ENCODE peak calls at places on chromosomes 2 and 18, in four cellular contexts. One of them, this sample, is unnamed.

GRCh38 chr2:24505534-24505933 is 14.5 kb downstream of the NCOA1 start:
- DNase-seq in stomach: no peak
- DNase-seq in breast epithelium: no peak
- DNase-seq in transverse colon: no peak
- DNase-seq in this sample: no peak

GRCh38 chr2:233419626-233420431 is 65.5 kb downstream of the DGKD start:
- DNase-seq in transverse colon: no peak
- DNase-seq in stomach: peak
- DNase-seq in breast epithelium: no peak
- DNase-seq in this sample: no peak

GRCh38 chr2:209416913-209417312 is 6.9 kb upstream of the MAP2 start:
- DNase-seq in stomach: no peak
- DNase-seq in breast epithelium: no peak
- DNase-seq in transverse colon: no peak
- DNase-seq in this sample: no peak

GRCh38 chr2:206804326-206804725 is 38.9 kb downstream of the FASTKD2 start:
- DNase-seq in breast epithelium: no peak
- DNase-seq in stomach: no peak
- DNase-seq in transverse colon: no peak
- DNase-seq in this sample: no peak

GRCh38 chr2:31199206-31199605 is 18.1 kb downstream of the CAPN14 start:
- DNase-seq in transverse colon: no peak
- DNase-seq in stomach: no peak
- DNase-seq in breast epithelium: no peak
- DNase-seq in this sample: no peak

GRCh38 chr2:86790828-86791561 is at the start of gene CD8A:
- DNase-seq in stomach: no peak
- DNase-seq in transverse colon: no peak
- DNase-seq in breast epithelium: no peak
- DNase-seq in this sample: no peak

GRCh38 chr2:225002039-225002655 is 40.1 kb downstream of the DOCK10 start:
- DNase-seq in breast epithelium: no peak
- DNase-seq in transverse colon: peak
- DNase-seq in stomach: peak
- DNase-seq in this sample: no peak

GRCh38 chr2:88159955-88160415 is 10.2 kb upstream of the THNSL2 start:
- DNase-seq in transverse colon: peak
- DNase-seq in breast epithelium: no peak
- DNase-seq in stomach: peak
- DNase-seq in this sample: no peak

GRCh38 chr2:17752281-17752680 is 1.3 kb downstream of the SMC6 start:
- DNase-seq in breast epithelium: no peak
- DNase-seq in stomach: no peak
- DNase-seq in transverse colon: no peak
- DNase-seq in this sample: no peak

GRCh38 chr2:233082934-233083755 is 23.0 kb downstream of the INPP5D start:
- DNase-seq in breast epithelium: peak
- DNase-seq in stomach: no peak
- DNase-seq in transverse colon: no peak
- DNase-seq in this sample: peak

GRCh38 chr2:151809073-151809383 is 19.2 kb downstream of the ARL5A start:
- DNase-seq in transverse colon: no peak
- DNase-seq in breast epithelium: no peak
- DNase-seq in stomach: no peak
- DNase-seq in this sample: no peak

GRCh38 chr2:173307287-173307686 is 47.4 kb upstream of the CDCA7 start:
- DNase-seq in transverse colon: no peak
- DNase-seq in breast epithelium: no peak
- DNase-seq in stomach: no peak
- DNase-seq in this sample: no peak

GRCh38 chr2:208040199-208041171 is 15.2 kb upstream of the PLEKHM3 start:
- DNase-seq in breast epithelium: no peak
- DNase-seq in stomach: peak
- DNase-seq in transverse colon: peak
- DNase-seq in this sample: no peak

GRCh38 chr18:36086186-36086585 is 18.8 kb upstream of the RPRD1A start:
- DNase-seq in transverse colon: no peak
- DNase-seq in stomach: no peak
- DNase-seq in breast epithelium: no peak
- DNase-seq in this sample: no peak

GRCh38 chr18:41134426-41134825 is 820.6 kb upstream of the PIK3C3 start:
- DNase-seq in stomach: no peak
- DNase-seq in breast epithelium: no peak
- DNase-seq in transverse colon: no peak
- DNase-seq in this sample: no peak

GRCh38 chr2:23806201-23806600 is 120.7 kb downstream of the ATAD2B start:
- DNase-seq in stomach: no peak
- DNase-seq in breast epithelium: no peak
- DNase-seq in transverse colon: no peak
- DNase-seq in this sample: no peak

GRCh38 chr2:9809448-9810088 is 33.7 kb upstream of the TAF1B start:
- DNase-seq in breast epithelium: peak
- DNase-seq in transverse colon: peak
- DNase-seq in stomach: peak
- DNase-seq in this sample: no peak

GRCh38 chr18:51234117-51235010 is 36.9 kb upstream of the MEX3C start:
- DNase-seq in transverse colon: no peak
- DNase-seq in stomach: no peak
- DNase-seq in breast epithelium: no peak
- DNase-seq in this sample: no peak

GRCh38 chr2:138670734-138671133 is 109.5 kb downstream of the NXPH2 start:
- DNase-seq in transverse colon: no peak
- DNase-seq in stomach: no peak
- DNase-seq in breast epithelium: no peak
- DNase-seq in this sample: no peak

GRCh38 chr2:96952976-96953610 is 33.3 kb downstream of the FAM178B start:
- DNase-seq in transverse colon: peak
- DNase-seq in breast epithelium: no peak
- DNase-seq in stomach: peak
- DNase-seq in this sample: no peak

GRCh38 chr2:233061591-233062446 is 1.7 kb downstream of the INPP5D start:
- DNase-seq in breast epithelium: peak
- DNase-seq in stomach: peak
- DNase-seq in transverse colon: peak
- DNase-seq in this sample: peak

GRCh38 chr2:233053928-233054774 is 6.0 kb upstream of the INPP5D start:
- DNase-seq in breast epithelium: peak
- DNase-seq in transverse colon: peak
- DNase-seq in stomach: peak
- DNase-seq in this sample: no peak

GRCh38 chr18:25457636-25458035 is 105.7 kb upstream of the ZNF521 start:
- DNase-seq in transverse colon: no peak
- DNase-seq in stomach: no peak
- DNase-seq in breast epithelium: no peak
- DNase-seq in this sample: no peak

GRCh38 chr18:25457196-25457595 is 105.2 kb upstream of the ZNF521 start:
- DNase-seq in stomach: no peak
- DNase-seq in transverse colon: no peak
- DNase-seq in breast epithelium: no peak
- DNase-seq in this sample: no peak

GRCh38 chr18:25463726-25464125 is 111.8 kb upstream of the ZNF521 start:
- DNase-seq in breast epithelium: no peak
- DNase-seq in transverse colon: no peak
- DNase-seq in stomach: no peak
- DNase-seq in this sample: no peak

GRCh38 chr18:25456284-25456683 is 104.3 kb upstream of the ZNF521 start:
- DNase-seq in stomach: no peak
- DNase-seq in transverse colon: no peak
- DNase-seq in breast epithelium: no peak
- DNase-seq in this sample: no peak

GRCh38 chr18:25459814-25460213 is 107.8 kb upstream of the ZNF521 start:
- DNase-seq in stomach: no peak
- DNase-seq in breast epithelium: no peak
- DNase-seq in transverse colon: no peak
- DNase-seq in this sample: no peak
- H3K27ac ChIP-seq in stomach: no peak
- H3K27ac ChIP-seq in breast epithelium: no peak
- H3K27ac ChIP-seq in transverse colon: no peak
- H3K27ac ChIP-seq in this sample: no peak

GRCh38 chr2:218226903-218227302 is 9.9 kb downstream of the ARPC2 start:
- DNase-seq in stomach: no peak
- DNase-seq in transverse colon: no peak
- DNase-seq in breast epithelium: no peak
- DNase-seq in this sample: no peak
- TF ChIP-seq POLR2AphosphoS5 in stomach: no peak
- TF ChIP-seq POLR2AphosphoS5 in transverse colon: no peak
- TF ChIP-seq POLR2AphosphoS5 in breast epithelium: no peak
- TF ChIP-seq POLR2AphosphoS5 in this sample: no peak

DNA sequence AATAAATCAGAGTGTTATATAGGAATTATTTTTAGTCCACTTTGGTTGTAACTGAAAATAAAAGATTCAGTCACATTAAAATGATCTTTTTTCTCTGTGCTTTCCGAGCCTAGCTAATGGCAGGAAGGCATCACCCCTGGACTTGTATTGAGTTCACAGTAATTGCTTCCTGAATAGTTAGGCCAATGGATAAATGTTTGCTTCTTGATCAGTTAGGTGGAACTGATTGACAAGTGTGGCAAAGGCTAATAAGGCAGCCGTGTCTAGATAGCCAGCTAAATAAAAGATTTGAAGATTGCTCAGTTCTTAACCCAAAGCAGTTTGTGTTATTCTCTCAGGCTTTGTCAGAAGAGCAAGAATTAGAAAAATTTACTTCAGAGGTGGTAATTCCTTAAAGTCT is 20.8 kb downstream of the FAM171B start:
- DNase-seq in stomach: no peak
- DNase-seq in transverse colon: no peak
- DNase-seq in breast epithelium: no peak
- DNase-seq in this sample: no peak
- H3K27ac ChIP-seq in stomach: no peak
- H3K27ac ChIP-seq in transverse colon: no peak
- H3K27ac ChIP-seq in breast epithelium: no peak
- H3K27ac ChIP-seq in this sample: no peak

GRCh38 chr2:157363612-157364101 is 38.0 kb upstream of the ERMN start:
- DNase-seq in breast epithelium: no peak
- DNase-seq in transverse colon: no peak
- DNase-seq in stomach: no peak
- DNase-seq in this sample: no peak
- TF ChIP-seq POLR2AphosphoS5 in breast epithelium: no peak
- TF ChIP-seq POLR2AphosphoS5 in transverse colon: no peak
- TF ChIP-seq POLR2AphosphoS5 in stomach: no peak
- TF ChIP-seq POLR2AphosphoS5 in this sample: no peak

GRCh38 chr2:182115258-182115657 is 129.6 kb downstream of the PPP1R1C start:
- DNase-seq in stomach: no peak
- DNase-seq in breast epithelium: no peak
- DNase-seq in transverse colon: no peak
- DNase-seq in this sample: no peak
- H3K27ac ChIP-seq in stomach: no peak
- H3K27ac ChIP-seq in breast epithelium: no peak
- H3K27ac ChIP-seq in transverse colon: no peak
- H3K27ac ChIP-seq in this sample: no peak

GRCh38 chr2:172093416-172094318 is 8.4 kb downstream of the DLX1 start:
- DNase-seq in transverse colon: no peak
- DNase-seq in stomach: no peak
- DNase-seq in breast epithelium: no peak
- DNase-seq in this sample: no peak
- TF ChIP-seq POLR2AphosphoS5 in transverse colon: no peak
- TF ChIP-seq POLR2AphosphoS5 in stomach: no peak
- TF ChIP-seq POLR2AphosphoS5 in breast epithelium: no peak
- TF ChIP-seq POLR2AphosphoS5 in this sample: no peak

GRCh38 chr18:57976230-57976773 is 67.7 kb upstream of the NEDD4L start:
- DNase-seq in breast epithelium: no peak
- DNase-seq in transverse colon: no peak
- DNase-seq in stomach: no peak
- DNase-seq in this sample: no peak
- H3K27ac ChIP-seq in breast epithelium: no peak
- H3K27ac ChIP-seq in transverse colon: no peak
- H3K27ac ChIP-seq in stomach: peak
- H3K27ac ChIP-seq in this sample: no peak

GRCh38 chr2:177273456-177273855 is 8.9 kb upstream of the NFE2L2 start:
- DNase-seq in transverse colon: no peak
- DNase-seq in breast epithelium: no peak
- DNase-seq in stomach: no peak
- DNase-seq in this sample: no peak

GRCh38 chr2:177275671-177276070 is 11.1 kb upstream of the NFE2L2 start:
- DNase-seq in breast epithelium: no peak
- DNase-seq in stomach: no peak
- DNase-seq in transverse colon: no peak
- DNase-seq in this sample: no peak

GRCh38 chr2:177272765-177273164 is 8.2 kb upstream of the NFE2L2 start:
- DNase-seq in stomach: no peak
- DNase-seq in transverse colon: no peak
- DNase-seq in breast epithelium: no peak
- DNase-seq in this sample: no peak

GRCh38 chr2:177271981-177272666 is 7.6 kb upstream of the NFE2L2 start:
- DNase-seq in transverse colon: no peak
- DNase-seq in breast epithelium: no peak
- DNase-seq in stomach: no peak
- DNase-seq in this sample: no peak

GRCh38 chr2:177275041-177275440 is 10.5 kb upstream of the NFE2L2 start:
- DNase-seq in breast epithelium: no peak
- DNase-seq in transverse colon: no peak
- DNase-seq in stomach: no peak
- DNase-seq in this sample: no peak
- TF ChIP-seq POLR2AphosphoS5 in breast epithelium: no peak
- TF ChIP-seq POLR2AphosphoS5 in transverse colon: peak
- TF ChIP-seq POLR2AphosphoS5 in stomach: peak
- TF ChIP-seq POLR2AphosphoS5 in this sample: peak

GRCh38 chr18:34522627-34523026 is 187.5 kb upstream of the DTNA start:
- DNase-seq in transverse colon: no peak
- DNase-seq in stomach: no peak
- DNase-seq in breast epithelium: no peak
- DNase-seq in this sample: no peak
- H3K27ac ChIP-seq in transverse colon: no peak
- H3K27ac ChIP-seq in stomach: no peak
- H3K27ac ChIP-seq in breast epithelium: no peak
- H3K27ac ChIP-seq in this sample: no peak

DNA sequence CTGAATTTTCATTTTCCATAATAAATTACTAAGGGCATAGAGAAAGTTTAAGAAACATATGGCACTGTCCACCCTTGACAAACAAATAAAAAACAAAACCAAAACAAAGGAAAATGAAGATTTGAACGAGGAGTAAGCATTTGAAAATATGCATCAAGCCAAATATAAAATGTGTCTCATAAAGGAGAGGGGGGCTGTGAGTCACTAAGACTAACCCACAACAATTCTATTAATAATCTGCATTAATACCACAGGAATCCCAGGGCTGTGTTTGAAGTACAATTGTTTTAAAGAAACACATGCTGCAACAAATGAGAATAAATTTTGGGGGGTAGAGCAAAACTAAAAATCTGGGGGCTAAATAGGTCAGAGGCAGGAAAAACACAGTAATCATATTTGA is 53.8 kb upstream of the STK17B start:
- DNase-seq in breast epithelium: no peak
- DNase-seq in stomach: no peak
- DNase-seq in transverse colon: no peak
- DNase-seq in this sample: no peak
- TF ChIP-seq POLR2AphosphoS5 in breast epithelium: no peak
- TF ChIP-seq POLR2AphosphoS5 in stomach: no peak
- TF ChIP-seq POLR2AphosphoS5 in transverse colon: no peak
- TF ChIP-seq POLR2AphosphoS5 in this sample: no peak

This sample was measured in vagina.